ENCODE peak calls at places on chromosomes 6 and 20, in five cellular contexts. F is left lung, K is suprapubic skin, H is sigmoid colon, P is uterus. S is an unnamed sample.

GRCh38 chr6:24933868-24934401 is 1.8 kb downstream of the RIPOR2 start:
- DNase-seq in K (no peak), H (no peak), F (no peak), P (no peak), S (no peak)

GRCh38 chr6:154448448-154449096 is 61.9 kb downstream of the CNKSR3 start:
- DNase-seq in P (peak; percentile 42), F (no peak), K (no peak), H (peak; percentile 87), S (no peak)

GRCh38 chr20:42530855-42531674 is 658.6 kb downstream of the PTPRT start:
- DNase-seq in F (no peak), K (no peak), P (no peak), H (no peak), S (no peak)

GRCh38 chr6:161254126-161254753 is 19.6 kb downstream of the AGPAT4 start:
- DNase-seq in F (no peak), P (no peak), H (no peak), K (no peak), S (no peak)

GRCh38 chr6:66291905-66292304 is 584.9 kb upstream of the EYS start:
- DNase-seq in H (no peak), F (no peak), K (no peak), P (no peak), S (no peak)

GRCh38 chr6:4794140-4794707 is 18.0 kb downstream of the CDYL start:
- DNase-seq in F (no peak), K (no peak), H (no peak), P (no peak), S (no peak)

GRCh38 chr6:81938991-81939773 is 186.7 kb upstream of the TENT5A start:
- DNase-seq in P (no peak), K (no peak), H (no peak), F (no peak), S (no peak)

GRCh38 chr20:14951707-14952106 is 614.3 kb upstream of the FLRT3 start:
- DNase-seq in K (no peak), P (peak; percentile 51), F (no peak), H (no peak), S (no peak)

GRCh38 chr6:75489025-75489424 is 4.6 kb downstream of the FILIP1 start:
- DNase-seq in F (no peak), H (no peak), K (no peak), P (no peak), S (no peak)

GRCh38 chr6:159999240-159999671 is 30.4 kb downstream of the IGF2R start:
- DNase-seq in F (no peak), H (no peak), P (no peak), K (no peak), S (no peak)

GRCh38 chr6:158536891-158537798 is 22.7 kb upstream of the TMEM181 start:
- DNase-seq in F (peak; percentile 49), P (no peak), K (no peak), H (no peak), S (peak; percentile 56)

GRCh38 chr6:168742146-168742782 is 301.3 kb downstream of the SMOC2 start:
- DNase-seq in K (no peak), H (no peak), P (no peak), F (no peak), S (peak; percentile 49)

GRCh38 chr6:3261921-3262320 is 3.2 kb downstream of the PSMG4 start:
- DNase-seq in F (no peak), H (no peak), K (no peak), P (no peak), S (no peak)

GRCh38 chr20:5844063-5844681 is 94.0 kb downstream of the SHLD1 start:
- DNase-seq in P (no peak), H (no peak), K (no peak), F (no peak), S (no peak)

GRCh38 chr20:46217583-46217982 is 90.7 kb downstream of the CDH22 start:
- DNase-seq in H (no peak), F (no peak), P (no peak), K (no peak), S (no peak)

GRCh38 chr20:18623156-18623555 is 35.3 kb downstream of the DTD1 start:
- DNase-seq in H (no peak), F (no peak), K (no peak), P (no peak), S (no peak)

GRCh38 chr6:3307436-3307835 is 48.7 kb downstream of the PSMG4 start:
- DNase-seq in H (peak; percentile 22), F (no peak), P (peak; percentile 9), K (peak; percentile 54), S (peak; percentile 13)

GRCh38 chr20:40930561-40930960 is 98.1 kb upstream of the TOP1 start:
- DNase-seq in F (no peak), K (no peak), H (no peak), P (no peak), S (no peak)

GRCh38 chr20:56202493-56203077 is 45.9 kb upstream of the MC3R start:
- DNase-seq in K (no peak), P (no peak), H (no peak), F (no peak), S (no peak)

GRCh38 chr6:155089746-155090145 is 94.6 kb downstream of the TIAM2 start:
- DNase-seq in P (no peak), K (no peak), H (no peak), F (no peak), S (no peak)

GRCh38 chr6:81981812-81982211 is 229.3 kb upstream of the TENT5A start:
- DNase-seq in P (no peak), F (no peak), K (no peak), H (no peak), S (no peak)

GRCh38 chr6:131924881-131925474 is 26.2 kb downstream of the CCN2 start:
- DNase-seq in H (no peak), F (no peak), K (no peak), P (no peak), S (no peak)

GRCh38 chr20:61780066-61780465 is 285.6 kb downstream of the TAF4 start:
- DNase-seq in F (no peak), P (no peak), H (no peak), K (no peak), S (no peak)

GRCh38 chr6:149861603-149862423 is 2.3 kb downstream of the LRP11 start:
- DNase-seq in P (no peak), F (no peak), K (no peak), H (no peak), S (no peak)

GRCh38 chr6:149860513-149860833 is 3.7 kb downstream of the LRP11 start:
- DNase-seq in P (no peak), K (no peak), H (no peak), F (no peak), S (no peak)

GRCh38 chr6:149859938-149860337 is 4.2 kb downstream of the LRP11 start:
- DNase-seq in H (no peak), F (no peak), P (no peak), K (no peak), S (no peak)

GRCh38 chr6:149859368-149859767 is 4.8 kb downstream of the LRP11 start:
- DNase-seq in H (no peak), K (no peak), F (no peak), P (no peak), S (no peak)

DNA sequence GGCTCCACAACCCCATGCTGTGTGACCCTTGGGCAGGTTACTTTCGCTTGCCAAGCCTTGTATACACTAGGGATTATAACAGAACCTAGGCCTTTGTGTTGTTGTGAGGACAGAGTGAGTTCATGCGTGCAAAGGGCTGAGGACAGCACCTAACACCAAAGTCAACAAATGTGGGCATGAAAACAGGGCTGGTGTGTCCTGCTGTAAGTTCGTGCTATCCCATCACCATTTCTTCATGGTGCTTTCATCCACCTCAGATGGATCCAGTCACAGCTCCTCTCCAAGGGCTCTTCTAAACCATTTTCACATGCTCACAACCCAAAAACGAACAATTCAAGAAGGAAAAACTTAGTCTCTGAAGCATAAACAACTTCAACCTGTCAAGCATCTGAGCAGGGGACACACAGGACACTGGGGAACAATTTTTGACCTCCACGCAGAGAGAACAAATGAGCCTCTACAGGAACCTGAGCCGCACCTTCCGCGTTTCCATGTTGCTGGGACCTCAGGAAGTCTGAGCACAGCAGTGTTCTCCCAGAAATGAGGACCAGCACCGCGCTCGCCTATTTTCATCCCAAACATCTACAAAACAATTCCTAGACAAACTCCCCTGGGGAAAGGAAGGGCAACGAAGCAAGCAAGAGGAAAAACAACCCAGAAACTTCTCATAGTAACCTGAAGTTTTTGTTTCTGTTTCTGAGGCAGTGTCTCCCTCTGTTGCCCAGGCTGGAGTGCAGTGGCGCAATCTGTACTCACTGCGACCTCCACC is 3.1 kb downstream of the LRP11 start:
- DNase-seq in H (no peak), F (no peak), K (no peak), P (no peak), S (no peak)
- TF ChIP-seq CTCF in H (no peak), F (no peak), K (no peak), P (no peak), S (no peak)

GRCh38 chr6:55826941-55827340 is 48.4 kb downstream of the BMP5 start:
- DNase-seq in H (no peak), K (no peak), F (no peak), P (no peak), S (no peak)
- TF ChIP-seq CTCF in H (no peak), K (no peak), F (no peak), P (no peak), S (no peak)

GRCh38 chr20:64080813-64081619 is 1.1 kb downstream of the OPRL1 start:
- DNase-seq in F (no peak), K (no peak), H (no peak), P (no peak), S (no peak)

GRCh38 chr20:64082821-64083379 is 1.3 kb downstream of the LKAAEAR1 start:
- DNase-seq in F (no peak), P (no peak), H (no peak), K (no peak), S (no peak)

GRCh38 chr20:64083380-64084208 is 604 bp downstream of the LKAAEAR1 start:
- DNase-seq in F (peak; percentile 81), H (no peak), P (no peak), K (no peak), S (peak; percentile 63)

GRCh38 chr20:64081620-64081964 is 1.7 kb downstream of the OPRL1 start:
- DNase-seq in K (no peak), F (no peak), P (no peak), H (no peak), S (no peak)

DNA sequence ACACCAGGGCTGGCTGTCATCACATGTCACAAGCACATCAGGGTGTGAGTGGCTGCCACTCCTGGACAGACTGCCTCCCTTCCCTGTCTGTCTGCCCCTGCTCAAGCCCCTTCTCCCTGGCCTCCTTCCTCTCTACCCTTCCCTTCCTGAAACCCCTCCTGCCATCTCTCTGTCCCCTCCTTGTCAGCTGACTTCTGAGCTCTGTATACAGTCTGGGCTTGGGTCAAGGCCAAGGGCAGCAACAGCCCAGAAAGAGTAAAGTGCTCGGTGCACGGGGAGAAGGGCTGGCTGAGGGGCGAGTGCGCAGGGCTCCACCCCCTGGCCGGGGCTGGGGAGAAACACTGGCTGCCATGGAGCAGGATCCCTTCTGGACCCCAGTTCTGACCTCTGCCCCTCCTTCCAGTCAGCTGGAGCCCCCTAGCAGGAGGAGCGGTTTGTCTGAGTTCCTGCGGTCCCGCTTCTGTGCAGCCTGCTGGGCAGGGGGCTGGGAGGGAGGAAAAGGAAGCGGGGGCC is 2.0 kb downstream of the LKAAEAR1 start:
- DNase-seq in K (no peak), F (no peak), H (no peak), P (no peak), S (no peak)
- TF ChIP-seq CTCF in K (no peak), F (no peak), H (no peak), P (no peak), S (no peak)

DNA sequence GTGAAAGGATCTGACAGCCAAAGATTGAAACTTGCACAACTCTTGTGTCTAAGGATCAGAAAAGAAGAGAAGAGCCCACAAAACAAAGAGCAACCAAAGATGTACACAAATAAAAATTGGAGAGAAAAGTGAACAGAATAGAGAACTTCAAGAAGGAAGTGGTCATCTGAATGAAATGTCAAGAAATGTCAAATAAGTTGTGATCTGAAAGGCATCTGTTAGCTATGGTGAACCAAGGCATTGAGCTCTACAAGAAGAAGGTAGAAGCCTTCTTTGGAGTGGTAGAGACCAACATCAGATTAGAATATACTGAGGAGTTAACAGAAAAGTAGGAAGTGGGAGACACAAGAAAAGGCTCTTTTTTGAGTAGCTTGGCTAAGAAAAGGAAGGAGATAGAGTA is 28.5 kb downstream of the IL17F start:
- DNase-seq in P (no peak), K (no peak), F (no peak), H (no peak), S (no peak)
- TF ChIP-seq CTCF in P (no peak), K (no peak), F (no peak), H (no peak), S (no peak)

S was measured in dorsolateral prefrontal cortex.